ENCODE peak calls at places on chromosomes 6 and 20, in six cellular contexts. N is stimulated activated naive B cell treated with anti-CD40 and anti-IgM and Interleukin-4, amounts not matched to agents 10 μg/mL and 1 μg/mL and 100 μg/mL, for 72 hours; E is astrocyte of the spinal cord; J is progenitor cell of endocrine pancreas; M is stimulated activated CD8-positive, alpha-beta memory T cell treated with anti-CD3 and anti-CD28 coated beads, Interleukin-15, amount 100 ng/mL, for 4 hours; F is hypothalamus. A is an unnamed sample.

GRCh38 chr20:64101731-64102621 is 5.4 kb downstream of the NPBWR2 start:
- DNase-seq in J (peak; percentile 64), F (no peak), M (no peak), E (no peak), N (no peak), A (peak; percentile 64)

GRCh38 chr6:52779237-52779636 is 16.0 kb upstream of the GSTA2 start:
- DNase-seq in F (no peak), J (no peak), E (no peak), M (no peak), N (no peak), A (no peak)

GRCh38 chr6:49645139-49645538 is 8.5 kb upstream of the RHAG start:
- DNase-seq in M (no peak), F (no peak), N (no peak), J (no peak), E (no peak), A (no peak)

GRCh38 chr20:57560554-57561355 is at the start of gene PCK1:
- DNase-seq in M (no peak), F (no peak), N (no peak), E (no peak), J (no peak), A (no peak)

GRCh38 chr6:3535716-3536435 is 79.0 kb upstream of the SLC22A23 start:
- DNase-seq in J (no peak), F (no peak), N (no peak), E (no peak), M (no peak), A (no peak)

GRCh38 chr6:22025468-22026159 is 271.2 kb downstream of the PRL start:
- DNase-seq in E (peak; percentile 87), M (no peak), N (peak; percentile 8), J (no peak), F (no peak), A (peak; percentile 75)

GRCh38 chr20:36173451-36173933 is 19.0 kb downstream of the EPB41L1 start:
- DNase-seq in J (no peak), F (no peak), E (peak; percentile 6), M (no peak), N (no peak), A (peak; percentile 90)

GRCh38 chr20:1619861-1620444 is at the start of gene SIRPB1:
- DNase-seq in J (no peak), M (no peak), N (no peak), F (no peak), E (no peak), A (no peak)

GRCh38 chr6:149248688-149249369 is 68.7 kb upstream of the TAB2 start:
- DNase-seq in E (no peak), J (no peak), M (no peak), N (no peak), F (no peak), A (no peak)

GRCh38 chr20:19710336-19710721 is 47.7 kb upstream of the RIN2 start:
- DNase-seq in F (no peak), E (peak; percentile 22), J (no peak), N (no peak), M (no peak), A (no peak)

GRCh38 chr6:12296255-12296573 is 6.1 kb downstream of the EDN1 start:
- DNase-seq in J (no peak), F (no peak), M (no peak), E (peak; percentile 79), N (no peak), A (no peak)

GRCh38 chr6:166245148-166245547 is 63.0 kb downstream of the PRR18 start:
- DNase-seq in N (no peak), J (no peak), F (no peak), M (no peak), E (no peak), A (no peak)

GRCh38 chr20:61728326-61728725 is 337.4 kb downstream of the TAF4 start:
- DNase-seq in M (no peak), J (no peak), N (no peak), E (no peak), F (no peak), A (no peak)

GRCh38 chr6:142737368-142738060 is 207.5 kb downstream of the HIVEP2 start:
- DNase-seq in E (no peak), J (no peak), N (no peak), F (no peak), M (no peak), A (no peak)

GRCh38 chr6:37625591-37626374 is 71.9 kb downstream of the MDGA1 start:
- DNase-seq in J (no peak), E (no peak), N (no peak), F (no peak), M (no peak), A (peak; percentile 49)

GRCh38 chr6:160297310-160297709 is 38.7 kb upstream of the SLC22A2 start:
- DNase-seq in M (no peak), J (no peak), N (no peak), E (no peak), F (no peak), A (no peak)

GRCh38 chr6:79377047-79377446 is 142.6 kb upstream of the HMGN3 start:
- DNase-seq in F (no peak), E (peak; percentile 22), N (no peak), J (no peak), M (no peak), A (no peak)

GRCh38 chr20:43568706-43569105 is 9.9 kb downstream of the SGK2 start:
- DNase-seq in E (no peak), N (no peak), M (no peak), J (no peak), F (no peak), A (no peak)

GRCh38 chr6:151301547-151301946 is 61.8 kb downstream of the AKAP12 start:
- DNase-seq in N (no peak), E (no peak), J (no peak), F (no peak), M (no peak), A (no peak)

GRCh38 chr6:6713660-6714446 is 125.3 kb downstream of the LY86 start:
- DNase-seq in M (no peak), F (no peak), N (no peak), J (no peak), E (peak; percentile 52), A (peak; percentile 53)

GRCh38 chr6:129671442-129672344 is 38.3 kb downstream of the ARHGAP18 start:
- DNase-seq in J (no peak), E (no peak), F (no peak), M (peak; percentile 38), N (peak; percentile 50), A (no peak)